ENCODE peak calls at places on chromosome 17, in nine cellular contexts. F, D, T, B, S, V, Y, E and K are unnamed samples.

GRCh38 chr17:9022553-9023388 is 1.5 kb downstream of the NTN1 start:
- DNase-seq in F (no peak), E (no peak), T (peak), S (no peak), D (no peak), B (peak), Y (no peak), V (no peak), K (no peak)

GRCh38 chr17:81027038-81027437 is 7.9 kb upstream of the BAIAP2 start:
- DNase-seq in D (no peak), Y (no peak), B (no peak), E (no peak), S (no peak), V (no peak), T (no peak), F (no peak), K (no peak)

GRCh38 chr17:58416937-58417299 is 416 bp downstream of the RNF43 start:
- DNase-seq in F (no peak), D (no peak), V (no peak), T (no peak), B (no peak), Y (no peak), E (no peak), S (no peak), K (no peak)

GRCh38 chr17:9612016-9612415 is 33.3 kb upstream of the USP43 start:
- DNase-seq in Y (no peak), E (no peak), F (no peak), S (no peak), V (no peak), T (no peak), D (no peak), B (no peak), K (no peak)

GRCh38 chr17:70644093-70644492 is 474.8 kb downstream of the KCNJ2 start:
- DNase-seq in Y (no peak), T (no peak), F (no peak), S (no peak), B (no peak), D (no peak), V (no peak), E (no peak), K (no peak)

GRCh38 chr17:74964988-74965622 is 7.5 kb downstream of the HID1 start:
- DNase-seq in E (no peak), F (no peak), S (no peak), V (no peak), T (no peak), D (no peak), Y (no peak), B (no peak), K (no peak)

GRCh38 chr17:6024576-6024975 is 45.6 kb upstream of the WSCD1 start:
- DNase-seq in Y (no peak), D (no peak), T (no peak), E (no peak), B (no peak), V (no peak), F (no peak), S (no peak), K (no peak)

GRCh38 chr17:38559880-38560230 is 45.9 kb downstream of the SRCIN1 start:
- DNase-seq in B (no peak), V (no peak), Y (no peak), D (no peak), T (no peak), F (no peak), S (peak), E (no peak), K (no peak)

GRCh38 chr17:29068828-29069227 is 25.9 kb downstream of the PIPOX start:
- DNase-seq in T (no peak), F (no peak), V (no peak), Y (no peak), S (no peak), E (no peak), B (no peak), D (no peak), K (no peak)

GRCh38 chr17:61444075-61444474 is 8.1 kb upstream of the TBX4 start:
- DNase-seq in F (no peak), Y (no peak), D (no peak), B (no peak), V (no peak), T (no peak), E (no peak), S (no peak), K (no peak)